ENCODE peak calls at places on chromosomes 7 and 10, in four cellular contexts. One of them, this sample, is unnamed.

GRCh38 chr10:4353059-4353655 is 472.9 kb upstream of the AKR1E2 start:
- DNase-seq in neural progenitor cell: no peak
- DNase-seq in GM13976: no peak
- DNase-seq in cardiac muscle cell: no peak
- DNase-seq in this sample: no peak

GRCh38 chr7:158648787-158649186 is 55.8 kb downstream of the NCAPG2 start:
- DNase-seq in neural progenitor cell: no peak
- DNase-seq in GM13976: no peak
- DNase-seq in cardiac muscle cell: no peak
- DNase-seq in this sample: no peak

GRCh38 chr10:127612-128432 is 7.4 kb upstream of the ZMYND11 start:
- DNase-seq in neural progenitor cell: no peak
- DNase-seq in GM13976: peak; percentile 57
- DNase-seq in cardiac muscle cell: no peak
- DNase-seq in this sample: peak; percentile 58

GRCh38 chr7:15603124-15603523 is 41.3 kb upstream of the AGMO start:
- DNase-seq in neural progenitor cell: no peak
- DNase-seq in GM13976: no peak
- DNase-seq in cardiac muscle cell: no peak
- DNase-seq in this sample: no peak

GRCh38 chr7:137999496-138000080 is 2.3 kb downstream of the CREB3L2 start:
- DNase-seq in neural progenitor cell: no peak
- DNase-seq in GM13976: no peak
- DNase-seq in cardiac muscle cell: no peak
- DNase-seq in this sample: no peak

GRCh38 chr7:957418-958220 is 3.1 kb upstream of the ADAP1 start:
- DNase-seq in neural progenitor cell: peak; percentile 60
- DNase-seq in GM13976: no peak
- DNase-seq in cardiac muscle cell: no peak
- DNase-seq in this sample: no peak

GRCh38 chr10:77707570-77707969 is 70.0 kb upstream of the KCNMA1 start:
- DNase-seq in neural progenitor cell: no peak
- DNase-seq in GM13976: no peak
- DNase-seq in cardiac muscle cell: no peak
- DNase-seq in this sample: no peak

GRCh38 chr10:16943301-16944080 is 126.3 kb upstream of the RSU1 start:
- DNase-seq in neural progenitor cell: no peak
- DNase-seq in GM13976: no peak
- DNase-seq in cardiac muscle cell: no peak
- DNase-seq in this sample: no peak

GRCh38 chr10:45418417-45418858 is 44.4 kb downstream of the ALOX5 start:
- DNase-seq in neural progenitor cell: no peak
- DNase-seq in GM13976: peak; percentile 56
- DNase-seq in cardiac muscle cell: no peak
- DNase-seq in this sample: peak; percentile 8

GRCh38 chr7:92156976-92157375 is 22.0 kb downstream of the LRRD1 start:
- DNase-seq in neural progenitor cell: no peak
- DNase-seq in GM13976: no peak
- DNase-seq in cardiac muscle cell: no peak
- DNase-seq in this sample: no peak

DNA sequence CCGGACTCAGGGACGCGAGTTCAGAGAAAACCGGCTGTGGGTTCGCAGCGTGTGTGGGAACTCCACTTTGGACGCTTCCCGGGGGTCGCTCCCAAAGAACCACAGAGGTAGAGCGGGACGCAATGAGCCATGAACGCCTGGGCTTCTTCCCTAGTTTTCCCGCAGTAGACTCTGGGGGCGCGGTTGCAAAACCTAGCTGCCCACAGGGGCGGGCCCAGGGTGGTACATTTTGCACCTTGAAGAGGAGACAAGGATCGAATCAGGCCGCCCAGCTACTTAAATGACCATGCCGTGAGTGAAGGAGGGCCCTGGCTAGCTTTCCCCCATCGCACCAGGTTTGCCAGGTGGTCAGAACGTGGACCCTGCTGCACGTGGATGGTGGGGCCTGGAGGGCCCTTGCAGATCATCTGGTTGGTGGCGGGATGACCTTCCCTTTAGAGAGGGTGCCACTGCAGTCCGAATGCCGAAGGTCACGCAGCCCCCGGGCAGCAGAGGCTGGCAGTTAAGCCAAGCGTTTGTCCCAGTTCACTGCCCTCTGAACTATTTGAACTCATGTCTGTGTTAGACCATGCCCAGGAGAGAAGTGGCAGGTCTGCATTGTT is 568 bp upstream of the SHTN1 start:
- DNase-seq in neural progenitor cell: peak; percentile 75
- DNase-seq in GM13976: peak; percentile 34
- DNase-seq in cardiac muscle cell: peak; percentile 52
- DNase-seq in this sample: peak; percentile 23
- TF ChIP-seq CTCF in neural progenitor cell: peak; percentile 41
- TF ChIP-seq CTCF in GM13976: no peak
- TF ChIP-seq CTCF in cardiac muscle cell: no peak
- TF ChIP-seq CTCF in this sample: no peak

DNA sequence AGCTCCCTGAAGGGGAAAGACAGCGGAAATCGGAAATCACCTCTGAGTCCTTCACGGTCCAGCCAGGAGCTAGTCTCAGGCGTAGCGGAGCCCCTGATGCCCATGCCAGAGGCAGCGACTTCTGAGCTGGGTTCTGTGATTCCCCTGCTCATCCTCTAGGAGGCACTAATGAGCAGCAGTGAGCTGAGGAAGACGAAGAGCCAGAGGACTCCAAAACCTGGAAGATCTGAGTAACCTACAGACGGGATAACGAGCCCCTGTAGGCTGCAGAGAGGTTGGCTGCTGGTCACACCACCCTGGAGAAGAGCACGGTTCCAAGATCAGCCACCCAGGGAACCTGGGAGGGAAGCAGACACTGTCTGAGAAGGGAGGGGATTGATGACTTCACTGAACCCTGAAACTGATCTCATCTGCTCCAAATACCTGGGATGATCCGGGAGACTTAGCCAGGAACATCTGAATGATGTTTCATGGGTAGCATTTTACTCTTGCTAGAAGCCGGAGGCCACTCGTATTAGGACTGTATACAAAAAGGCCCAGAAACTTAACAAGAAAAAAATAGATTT is 304.1 kb downstream of the PAXIP1 start:
- DNase-seq in neural progenitor cell: peak; percentile 65
- DNase-seq in GM13976: no peak
- DNase-seq in cardiac muscle cell: peak; percentile 44
- DNase-seq in this sample: peak; percentile 25
- TF ChIP-seq CTCF in neural progenitor cell: peak; percentile 72
- TF ChIP-seq CTCF in GM13976: peak; percentile 14
- TF ChIP-seq CTCF in cardiac muscle cell: no peak
- TF ChIP-seq CTCF in this sample: peak; percentile 22

GRCh38 chr10:75400163-75400768 is 1.3 kb downstream of the ZNF503 start:
- DNase-seq in neural progenitor cell: peak; percentile 56
- DNase-seq in GM13976: peak; percentile 47
- DNase-seq in cardiac muscle cell: peak; percentile 53
- DNase-seq in this sample: peak; percentile 61

GRCh38 chr10:75402486-75403143 is 1.1 kb upstream of the ZNF503 start:
- DNase-seq in neural progenitor cell: peak; percentile 76
- DNase-seq in GM13976: no peak
- DNase-seq in cardiac muscle cell: peak; percentile 83
- DNase-seq in this sample: no peak

GRCh38 chr10:75400769-75401568 is 595 bp downstream of the ZNF503 start:
- DNase-seq in neural progenitor cell: peak; percentile 72
- DNase-seq in GM13976: peak; percentile 49
- DNase-seq in cardiac muscle cell: peak; percentile 67
- DNase-seq in this sample: peak; percentile 57

GRCh38 chr10:75403144-75404022 is 1.8 kb upstream of the ZNF503 start:
- DNase-seq in neural progenitor cell: peak; percentile 87
- DNase-seq in GM13976: peak; percentile 45
- DNase-seq in cardiac muscle cell: peak; percentile 74
- DNase-seq in this sample: peak; percentile 51

DNA sequence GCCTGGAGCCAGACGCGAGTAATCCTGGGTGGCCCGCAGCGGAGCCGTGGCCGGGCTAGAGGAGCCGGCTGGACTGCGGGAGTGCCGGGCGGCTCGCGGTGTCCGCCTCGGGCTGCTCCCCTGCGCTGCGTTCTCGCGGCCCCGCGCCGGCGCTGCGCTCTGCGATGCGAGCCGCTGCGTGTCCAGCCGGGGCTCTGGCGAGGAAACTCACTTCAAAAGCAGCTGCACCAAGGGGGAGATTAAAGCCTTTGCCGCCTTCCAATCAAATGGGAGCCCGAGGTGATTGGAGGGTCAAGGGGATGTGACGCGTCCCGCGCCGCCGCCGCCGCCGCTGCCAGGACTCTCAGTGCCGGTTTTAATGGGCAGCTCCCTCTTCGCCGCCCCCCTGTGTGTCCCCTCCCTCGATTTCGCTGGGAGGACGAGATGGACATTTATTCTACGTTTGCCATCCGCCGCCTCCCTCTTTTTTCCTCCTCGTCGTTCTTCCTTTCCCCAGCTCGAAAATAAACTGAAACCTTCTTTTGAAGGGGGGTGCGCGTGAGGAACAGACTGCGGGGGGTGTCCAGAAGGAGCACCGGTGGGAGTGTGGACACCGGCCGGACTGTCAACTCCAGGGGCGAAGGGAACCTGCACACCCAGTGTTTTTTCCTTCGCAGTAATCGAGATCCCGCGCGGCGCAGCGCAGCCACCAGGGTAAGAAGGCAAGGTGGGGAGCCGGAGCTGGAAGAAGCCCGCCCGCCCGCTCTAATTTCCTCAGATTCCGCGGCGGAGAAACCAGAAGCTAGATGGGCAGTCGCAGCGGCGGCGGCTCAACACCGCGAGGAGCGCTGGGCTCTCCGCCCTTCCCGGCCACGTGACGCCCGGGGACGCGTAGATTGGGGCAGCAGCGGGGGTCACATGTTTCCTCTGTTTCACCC is at the start of gene ZNF503:
- DNase-seq in neural progenitor cell: peak; percentile 98
- DNase-seq in GM13976: peak; percentile 67
- DNase-seq in cardiac muscle cell: peak; percentile 99
- DNase-seq in this sample: peak; percentile 84
- TF ChIP-seq CTCF in neural progenitor cell: peak; percentile 10
- TF ChIP-seq CTCF in GM13976: no peak
- TF ChIP-seq CTCF in cardiac muscle cell: peak; percentile 26
- TF ChIP-seq CTCF in this sample: no peak

DNA sequence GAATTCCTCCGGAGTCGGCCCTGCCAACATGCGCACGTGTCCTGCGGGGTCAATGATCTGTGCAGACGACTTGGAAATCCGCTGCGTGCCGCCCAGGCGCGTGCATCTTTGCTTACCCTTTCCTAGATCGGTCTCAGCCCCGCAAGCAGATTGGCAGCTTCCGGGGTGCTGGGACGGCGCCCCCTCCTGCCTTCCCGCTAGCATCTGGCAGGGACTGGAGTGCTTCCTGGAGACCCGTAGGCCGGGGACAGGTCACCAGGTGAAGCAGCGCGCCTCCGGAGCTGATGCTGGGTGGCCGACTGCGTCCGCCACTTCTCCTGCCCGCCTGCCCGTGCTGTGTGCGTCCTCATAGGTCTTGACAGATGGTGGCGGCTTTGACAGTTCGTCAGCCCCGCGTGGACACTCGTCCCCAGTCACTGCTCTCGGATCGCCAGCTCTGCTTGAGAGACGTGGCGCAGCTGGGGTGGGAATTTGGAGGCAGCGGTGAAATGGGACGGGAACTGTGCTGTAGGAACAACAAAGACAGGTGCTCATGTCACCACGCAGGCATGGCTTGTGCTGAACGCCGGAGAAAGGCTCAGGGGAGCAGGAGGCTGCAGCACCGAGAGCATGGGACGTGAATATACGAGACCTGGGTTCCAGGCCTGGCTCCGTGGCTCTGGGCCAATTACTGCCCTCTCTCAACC is 21.9 kb upstream of the KCNK18 start:
- DNase-seq in neural progenitor cell: no peak
- DNase-seq in GM13976: peak; percentile 50
- DNase-seq in cardiac muscle cell: peak; percentile 30
- DNase-seq in this sample: peak; percentile 39
- TF ChIP-seq CTCF in neural progenitor cell: no peak
- TF ChIP-seq CTCF in GM13976: peak; percentile 12
- TF ChIP-seq CTCF in cardiac muscle cell: no peak
- TF ChIP-seq CTCF in this sample: no peak

DNA sequence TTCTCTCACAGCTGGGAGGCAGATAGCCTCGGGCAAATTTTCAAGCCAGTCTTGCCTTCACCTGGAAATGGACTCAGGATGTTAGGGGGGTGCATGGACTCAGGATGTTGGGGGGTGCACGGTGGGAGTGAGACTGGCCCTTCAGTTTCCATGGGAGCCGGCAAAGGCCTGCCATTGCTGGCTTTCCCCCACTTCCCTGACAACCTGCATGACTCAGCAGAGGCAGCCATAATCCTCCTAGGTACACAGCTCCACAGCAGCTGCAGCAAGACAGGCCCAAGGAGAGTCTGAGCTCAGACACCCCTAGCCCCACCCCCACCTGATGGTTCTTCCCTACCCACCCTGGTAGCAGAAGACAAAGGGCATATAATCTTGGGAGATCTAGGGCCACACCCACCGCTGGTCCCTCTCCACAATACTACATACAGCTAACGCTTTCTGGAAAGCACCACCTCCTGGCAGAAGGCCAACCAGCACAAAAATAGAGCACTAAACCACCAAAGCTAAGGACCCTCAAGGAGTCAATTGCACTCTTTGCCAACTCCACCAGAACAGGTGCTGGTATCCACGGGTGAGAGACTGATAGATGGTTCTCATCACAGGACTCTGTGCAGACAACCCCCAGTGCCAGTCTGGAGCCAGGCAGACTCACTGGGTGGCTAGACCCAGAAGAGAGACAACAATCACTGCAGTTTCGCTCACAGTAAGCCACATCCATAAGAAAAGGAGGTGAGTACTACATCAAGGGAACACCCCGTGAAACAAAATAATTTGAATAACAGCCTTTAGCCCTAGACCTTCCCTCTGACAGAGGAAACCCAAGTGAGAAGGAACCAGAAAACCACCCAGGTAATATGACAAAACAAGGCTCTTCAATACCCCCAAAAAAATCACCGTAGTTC is 18.3 kb downstream of the C7orf25 start:
- DNase-seq in neural progenitor cell: no peak
- DNase-seq in GM13976: no peak
- DNase-seq in cardiac muscle cell: no peak
- DNase-seq in this sample: no peak
- TF ChIP-seq CTCF in neural progenitor cell: no peak
- TF ChIP-seq CTCF in GM13976: no peak
- TF ChIP-seq CTCF in cardiac muscle cell: no peak
- TF ChIP-seq CTCF in this sample: no peak

DNA sequence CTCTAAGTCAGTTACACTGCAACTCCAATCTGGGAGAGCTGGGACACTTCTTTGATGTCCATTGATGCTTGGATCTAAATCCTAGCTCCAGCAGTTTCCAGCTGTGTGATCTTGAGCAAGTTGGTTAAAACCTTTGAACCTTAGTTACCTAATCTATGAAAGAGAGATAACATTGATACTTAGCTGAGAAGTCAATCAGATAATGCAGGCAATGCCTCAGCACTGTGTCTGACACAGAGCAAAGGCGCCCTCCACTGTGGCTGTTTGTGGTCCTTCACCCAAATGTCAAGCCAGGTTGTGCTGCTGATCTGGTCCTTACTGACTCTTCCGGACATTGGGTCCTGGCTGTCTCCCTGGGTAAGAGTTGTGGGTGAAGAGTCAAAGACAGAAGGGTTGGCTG is 20.2 kb downstream of the DNTT start:
- DNase-seq in neural progenitor cell: no peak
- DNase-seq in GM13976: no peak
- DNase-seq in cardiac muscle cell: no peak
- DNase-seq in this sample: no peak
- TF ChIP-seq CTCF in neural progenitor cell: peak; percentile 14
- TF ChIP-seq CTCF in GM13976: peak; percentile 10
- TF ChIP-seq CTCF in cardiac muscle cell: no peak
- TF ChIP-seq CTCF in this sample: no peak

This sample was measured in GM20000.